ENCODE peak calls at places on chromosomes 4 and X, in four cellular contexts. E is suprapubic skin, P is lower lobe of right lung, X is IMR-90. D is an unnamed sample.

GRCh38 chr4:93267747-93268146 is 560.8 kb upstream of the ATOH1 start:
- DNase-seq in X (no peak), P (no peak), E (no peak), D (no peak)

GRCh38 chrX:132180929-132181328 is 38.3 kb downstream of the RAP2C start:
- DNase-seq in E (no peak), P (no peak), X (no peak), D (no peak)

GRCh38 chrX:7139202-7140081 is 8.1 kb upstream of the STS start:
- DNase-seq in X (peak; percentile 92), E (no peak), P (no peak), D (no peak)

GRCh38 chrX:105315301-105315700 is 94.8 kb upstream of the TEX13A start:
- DNase-seq in E (no peak), P (no peak), X (peak; percentile 10), D (no peak)

GRCh38 chrX:40809210-40809609 is 73.9 kb upstream of the MED14 start:
- DNase-seq in X (peak; percentile 49), E (no peak), P (no peak), D (no peak)

GRCh38 chr4:2827071-2827873 is 16.4 kb upstream of the ADD1 start:
- DNase-seq in X (no peak), E (peak; percentile 67), P (peak; percentile 31), D (no peak)

GRCh38 chr4:105551968-105552746 is at the start of gene ARHGEF38:
- DNase-seq in X (peak; percentile 7), E (no peak), P (peak; percentile 55), D (no peak)

GRCh38 chrX:24395775-24396174 is 35.3 kb downstream of the SUPT20HL1 start:
- DNase-seq in P (no peak), E (no peak), X (peak; percentile 82), D (peak; percentile 20)

GRCh38 chrX:94058728-94059382 is 384.8 kb downstream of the FAM133A start:
- DNase-seq in E (no peak), X (no peak), P (no peak), D (no peak)

GRCh38 chr4:148054275-148054674 is 322.4 kb downstream of the ARHGAP10 start:
- DNase-seq in E (no peak), P (no peak), X (no peak), D (no peak)

GRCh38 chr4:108370291-108370690 is 201.6 kb upstream of the LEF1 start:
- DNase-seq in X (no peak), P (no peak), E (no peak), D (no peak)

GRCh38 chr4:14867847-14868246 is 134.4 kb upstream of the CPEB2 start:
- DNase-seq in P (no peak), E (no peak), X (no peak), D (no peak)

GRCh38 chr4:41319553-41319952 is 62.8 kb downstream of the UCHL1 start:
- DNase-seq in P (no peak), E (no peak), X (no peak), D (no peak)

GRCh38 chrX:1443496-1444075 is 9.1 kb downstream of the ASMTL start:
- DNase-seq in P (peak; percentile 33), X (no peak), E (peak; percentile 55), D (no peak)

GRCh38 chr4:89137695-89138094 is 26.4 kb downstream of the TIGD2 start:
- DNase-seq in E (no peak), P (no peak), X (no peak), D (no peak)

GRCh38 chrX:24990585-24990984 is 25.2 kb downstream of the ARX start:
- DNase-seq in E (no peak), X (no peak), P (no peak), D (no peak)

GRCh38 chrX:13177921-13178320 is 133.5 kb upstream of the FAM9C start:
- DNase-seq in X (no peak), E (no peak), P (no peak), D (no peak)

GRCh38 chrX:103254921-103255455 is at the start of gene TCEAL8:
- DNase-seq in P (peak; percentile 89), E (peak; percentile 85), X (peak; percentile 74), D (peak; percentile 60)

GRCh38 chr4:111793686-111794085 is 351.6 kb upstream of the FAM241A start:
- DNase-seq in P (no peak), X (no peak), E (no peak), D (no peak)

DNA sequence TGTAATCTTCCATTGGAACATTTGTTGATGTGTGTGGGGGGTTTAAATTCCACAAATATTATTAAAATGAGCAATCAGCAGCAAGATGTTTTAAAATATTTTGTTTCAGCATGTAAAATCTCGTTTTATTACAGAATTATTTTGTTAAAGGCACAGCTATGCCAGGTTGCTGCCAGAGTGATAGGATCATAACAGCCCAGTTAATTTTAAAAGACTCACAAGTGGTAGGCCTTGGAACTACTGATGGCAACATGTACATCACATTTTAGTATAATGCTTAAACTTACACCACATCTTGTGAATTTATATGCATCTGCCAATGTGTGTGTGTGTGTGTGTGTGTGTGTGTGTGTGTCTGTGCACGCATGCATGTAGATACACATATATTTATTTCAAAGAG is 97.8 kb upstream of the SPRY1 start:
- DNase-seq in E (no peak), P (no peak), X (no peak), D (no peak)
- H3K27ac ChIP-seq in E (peak overlapping the region; percentile 9), P (no peak overlapping the region), X (peak overlapping the region; percentile 64), D (no peak overlapping the region)

DNA sequence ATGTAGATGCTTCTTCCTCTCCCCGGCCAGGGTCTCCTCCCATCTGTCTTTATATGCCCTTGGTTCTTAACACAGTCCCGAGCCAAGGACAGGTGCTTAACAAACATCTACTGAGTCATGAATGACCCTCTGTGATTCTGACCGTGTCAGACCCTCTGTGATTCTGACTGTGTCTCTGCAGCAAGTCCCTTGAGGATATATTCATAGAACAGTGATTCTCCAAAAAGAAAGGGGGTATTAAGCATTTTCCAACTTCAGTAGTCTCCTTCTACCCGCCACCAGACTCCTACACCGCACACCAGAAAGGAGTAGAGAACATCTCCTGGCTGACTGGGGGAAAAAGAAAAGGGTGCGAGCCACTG is 13.6 kb downstream of the ACSL1 start:
- DNase-seq in X (no peak), P (no peak), E (peak; percentile 13), D (no peak)
- H3K4me1 ChIP-seq in X (peaks cover 10% of the 10 kb centered on the region), P (peaks cover 82% of the 10 kb centered on the region), E (peaks cover 80% of the 10 kb centered on the region), D (peaks cover 53% of the 10 kb centered on the region)

DNA sequence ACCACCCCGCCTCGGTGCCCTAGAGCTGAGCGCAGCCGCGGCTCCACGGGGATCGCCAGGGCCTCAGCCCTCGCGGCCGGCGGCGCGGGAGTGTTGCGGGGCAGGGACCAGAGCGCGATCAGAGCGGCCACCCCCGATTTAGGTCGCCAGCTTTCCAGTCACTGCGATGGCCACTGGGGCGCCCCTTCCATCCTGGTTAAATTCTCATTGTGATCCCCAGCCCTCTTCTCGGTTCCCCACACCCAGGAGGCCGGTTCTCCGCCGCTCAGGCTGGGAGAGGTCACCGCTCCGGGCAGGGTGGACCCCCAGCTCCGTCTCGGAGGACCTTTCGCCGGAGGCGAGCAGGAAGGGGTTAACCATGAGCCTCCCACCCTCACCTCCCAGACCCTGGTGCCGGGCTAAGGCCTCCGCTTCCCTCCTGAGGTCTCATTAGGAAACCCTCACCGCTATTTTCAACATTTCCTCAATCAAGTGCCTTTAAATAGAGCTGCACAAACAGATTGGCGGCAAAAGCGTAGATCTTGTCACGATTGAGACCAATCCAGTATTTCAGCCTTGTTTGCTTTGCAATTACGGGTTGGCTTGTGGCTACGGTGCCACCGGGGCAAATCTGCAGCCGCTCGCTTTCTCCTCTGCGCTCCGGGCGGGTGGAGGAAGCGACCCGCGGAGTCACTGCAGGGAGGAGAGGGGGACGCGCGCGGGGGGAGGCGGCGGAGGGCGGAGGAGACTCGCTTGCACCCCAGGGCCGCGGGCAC is 8.3 kb upstream of the HAND2 start:
- DNase-seq in X (no peak), E (no peak), P (no peak), D (no peak)
- H3K4me3 ChIP-seq in X (no peak overlapping the region), E (peak overlapping the region; percentile 50), P (peak overlapping the region; percentile 40), D (no peak overlapping the region)

DNA sequence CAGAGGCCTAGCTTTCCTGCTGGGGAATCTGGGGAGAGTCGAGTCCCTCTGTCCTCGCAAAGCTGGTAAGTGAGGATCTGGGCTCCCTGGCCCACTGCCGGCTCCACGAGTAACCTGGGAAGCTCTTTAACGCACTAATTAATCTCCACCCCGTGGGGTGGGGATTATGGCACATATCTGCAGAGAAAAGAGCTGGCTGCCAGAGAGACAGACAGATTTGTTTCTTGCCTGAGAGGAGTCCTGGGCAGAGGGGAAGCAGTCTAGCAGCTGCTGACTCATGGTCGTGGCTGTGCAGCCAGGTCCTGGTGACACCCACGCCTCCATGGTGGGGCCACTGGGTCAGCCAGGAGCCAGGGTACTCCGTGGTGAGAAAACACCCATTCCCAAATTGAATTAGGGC is 14.0 kb downstream of the SORCS2 start:
- DNase-seq in P (peak; percentile 41), E (no peak), X (peak; percentile 76), D (peak; percentile 25)
- H3K27ac ChIP-seq in P (no peak overlapping the region), E (peak overlapping the region; percentile 49), X (peak overlapping the region; percentile 77), D (no peak overlapping the region)

GRCh38 chr4:94461506-94461905 is 9.8 kb downstream of the PDLIM5 start:
- DNase-seq in X (no peak), E (no peak), P (no peak), D (no peak)
- H3K4me1 ChIP-seq in X (peaks cover 6% of the 10 kb centered on the region), E (peaks cover 40% of the 10 kb centered on the region), P (peaks cover 15% of the 10 kb centered on the region), D (peaks cover 11% of the 10 kb centered on the region)

GRCh38 chr4:77126844-77127614 is 30.0 kb upstream of the CCNG2 start:
- DNase-seq in X (no peak), E (no peak), P (no peak), D (no peak)
- H3K4me3 ChIP-seq in X (no peak overlapping the region), E (no peak overlapping the region), P (no peak overlapping the region), D (no peak overlapping the region)